ENCODE peak calls at places on chromosomes 12 and 14, in six cellular contexts. O is T47D, I is anterior cingulate cortex, A is endothelial cell, S is NCI-H1092 treated with DMSO at 0.1 percent for 48 hours, M is dorsolateral prefrontal cortex. D is an unnamed sample.

GRCh38 chr14:75978249-75978731 is 3.5 kb downstream of the TGFB3 start:
- DNase-seq in S (no peak), O (peak; percentile 65), A (no peak), M (no peak), I (no peak), D (no peak)

GRCh38 chr14:76810953-76811400 is 1.7 kb downstream of the ANGEL1 start:
- DNase-seq in I (peak; percentile 43), S (peak; percentile 14), A (peak; percentile 17), O (peak; percentile 63), M (no peak), D (no peak)

GRCh38 chr14:36067428-36068187 is 108.9 kb downstream of the PTCSC3 start:
- DNase-seq in A (no peak), O (no peak), S (peak; percentile 91), M (no peak), I (no peak), D (no peak)

GRCh38 chr12:99043319-99043914 is 398.3 kb downstream of the APAF1 start:
- DNase-seq in I (no peak), O (peak; percentile 51), S (peak; percentile 50), A (peak; percentile 73), M (peak; percentile 53), D (peak; percentile 73)

GRCh38 chr14:68580096-68580640 is 212.7 kb downstream of the ZFP36L1 start:
- DNase-seq in M (no peak), O (no peak), I (no peak), S (no peak), A (no peak), D (no peak)

GRCh38 chr14:57574617-57575288 is 81.1 kb upstream of the CCDC198 start:
- DNase-seq in A (no peak), S (peak; percentile 12), I (no peak), M (no peak), O (no peak), D (no peak)

GRCh38 chr12:93022603-93023340 is 93.7 kb upstream of the EEA1 start:
- DNase-seq in I (no peak), A (no peak), O (no peak), S (no peak), M (no peak), D (no peak)

GRCh38 chr14:93051600-93052546 is 63.9 kb downstream of the ITPK1 start:
- DNase-seq in O (no peak), S (no peak), M (no peak), I (no peak), A (no peak), D (peak; percentile 85)

GRCh38 chr12:5466521-5466960 is 34.6 kb downstream of the NTF3 start:
- DNase-seq in M (no peak), O (no peak), S (no peak), I (no peak), A (no peak), D (no peak)

GRCh38 chr14:103258211-103258610 is 75.8 kb upstream of the EIF5 start:
- DNase-seq in A (no peak), O (no peak), I (no peak), M (no peak), S (no peak), D (no peak)

GRCh38 chr14:91390165-91390778 is 27.3 kb downstream of the CCDC88C start:
- DNase-seq in A (no peak), I (no peak), M (no peak), S (peak; percentile 20), O (no peak), D (no peak)

GRCh38 chr12:92144045-92144630 is 1.5 kb downstream of the BTG1 start:
- DNase-seq in M (peak; percentile 20), A (peak; percentile 74), S (peak; percentile 55), I (peak; percentile 60), O (peak; percentile 71), D (peak; percentile 72)

GRCh38 chr14:103207038-103207403 is 83.8 kb downstream of the TNFAIP2 start:
- DNase-seq in I (no peak), M (peak; percentile 38), A (no peak), O (peak; percentile 54), S (no peak), D (no peak)

D was measured in NT2/D1.